ENCODE peak calls at places on chromosomes 1 and 21, in ten cellular contexts. Y, M, J, D, S, H, G, W, V and N are unnamed samples.
A peak's percentile ranks its signal among the peaks of the same experiment; 100 is the strongest.

GRCh38 chr1:2233997-2234761 is 6.1 kb downstream of the SKI start:
- DNase-seq in Y (peak; percentile 65), M (peak; percentile 94), J (peak; percentile 65), D (no peak), S (peak; percentile 95), H (peak; percentile 96), G (peak; percentile 74), W (peak; percentile 46), V (peak; percentile 54), N (no peak)

GRCh38 chr1:26155370-26156284 is 3.3 kb upstream of the FAM110D start:
- DNase-seq in Y (no peak), M (no peak), J (no peak), D (no peak), S (no peak), H (no peak), G (no peak), W (no peak), V (no peak), N (no peak)

GRCh38 chr1:241749041-241749798 is 97.1 kb downstream of the WDR64 start:
- DNase-seq in Y (no peak), M (peak; percentile 48), J (no peak), D (no peak), S (no peak), H (no peak), G (no peak), W (no peak), V (peak; percentile 40), N (no peak)

GRCh38 chr1:224067621-224068457 is 46.1 kb upstream of the FBXO28 start:
- DNase-seq in Y (no peak), M (peak; percentile 70), J (peak; percentile 94), D (no peak), S (no peak), H (no peak), G (peak; percentile 57), W (no peak), V (peak; percentile 47), N (no peak)

GRCh38 chr1:57788333-57788732 is 364.5 kb upstream of the DAB1 start:
- DNase-seq in Y (no peak), M (no peak), J (no peak), D (no peak), S (no peak), H (no peak), G (no peak), W (no peak), V (no peak), N (no peak)

GRCh38 chr1:204031098-204031710 is 41.7 kb upstream of the SOX13 start:
- DNase-seq in Y (no peak), M (no peak), J (no peak), D (no peak), S (no peak), H (no peak), G (no peak), W (no peak), V (no peak), N (no peak)

GRCh38 chr1:207619833-207620572 is 24.9 kb upstream of the CR1L start:
- DNase-seq in Y (no peak), M (peak; percentile 55), J (no peak), D (peak; percentile 62), S (no peak), H (no peak), G (peak; percentile 43), W (no peak), V (peak; percentile 40), N (peak; percentile 15)

GRCh38 chr21:42183374-42184266 is 35.3 kb upstream of the ABCG1 start:
- DNase-seq in Y (no peak), M (no peak), J (no peak), D (no peak), S (no peak), H (no peak), G (no peak), W (no peak), V (no peak), N (no peak)

GRCh38 chr1:32894681-32895080 is 6.5 kb downstream of the TMEM54 start:
- DNase-seq in Y (no peak), M (no peak), J (no peak), D (no peak), S (peak; percentile 45), H (no peak), G (no peak), W (no peak), V (no peak), N (no peak)

GRCh38 chr1:228802386-228803221 is 67.3 kb downstream of the RHOU start:
- DNase-seq in Y (no peak), M (no peak), J (no peak), D (no peak), S (no peak), H (no peak), G (no peak), W (no peak), V (no peak), N (no peak)

GRCh38 chr1:235888119-235888643 is 21.5 kb upstream of the LYST start:
- DNase-seq in Y (peak; percentile 13), M (no peak), J (no peak), D (no peak), S (no peak), H (no peak), G (no peak), W (no peak), V (no peak), N (no peak)

GRCh38 chr1:172497230-172497629 is 35.7 kb upstream of the SUCO start:
- DNase-seq in Y (no peak), M (peak; percentile 84), J (no peak), D (peak; percentile 55), S (no peak), H (no peak), G (no peak), W (no peak), V (peak; percentile 18), N (no peak)

GRCh38 chr1:201399352-201400126 is 415 bp upstream of the LAD1 start:
- DNase-seq in Y (no peak), M (no peak), J (no peak), D (peak; percentile 83), S (no peak), H (no peak), G (no peak), W (no peak), V (no peak), N (no peak)